ENCODE peak calls at places on chromosome 21, in ten cellular contexts. One of them, this sample, is unnamed.

GRCh38 chr21:36565616-36566015 is 85.7 kb upstream of the CLDN14 start:
- DNase-seq in WTC11: no peak
- DNase-seq in SJSA1: no peak
- DNase-seq in cardiac septum: no peak
- DNase-seq in EL: no peak
- DNase-seq in GM23338: no peak
- DNase-seq in GM18507: no peak
- DNase-seq in stomach: no peak
- DNase-seq in hypothalamus: no peak
- DNase-seq in Peyer's patch: no peak
- DNase-seq in this sample: no peak

GRCh38 chr21:33121715-33122475 is 52.0 kb downstream of the OLIG1 start:
- DNase-seq in WTC11: peak; percentile 50
- DNase-seq in SJSA1: no peak
- DNase-seq in cardiac septum: no peak
- DNase-seq in EL: peak; percentile 21
- DNase-seq in GM23338: peak; percentile 82
- DNase-seq in GM18507: no peak
- DNase-seq in stomach: no peak
- DNase-seq in hypothalamus: no peak
- DNase-seq in Peyer's patch: no peak
- DNase-seq in this sample: no peak

GRCh38 chr21:38914531-38915385 is 109.0 kb downstream of the ETS2 start:
- DNase-seq in WTC11: no peak
- DNase-seq in SJSA1: no peak
- DNase-seq in cardiac septum: no peak
- DNase-seq in EL: no peak
- DNase-seq in GM23338: peak; percentile 31
- DNase-seq in GM18507: no peak
- DNase-seq in stomach: no peak
- DNase-seq in hypothalamus: no peak
- DNase-seq in Peyer's patch: no peak
- DNase-seq in this sample: no peak

GRCh38 chr21:42019101-42019605 is 9.0 kb upstream of the ZBTB21 start:
- DNase-seq in WTC11: no peak
- DNase-seq in SJSA1: no peak
- DNase-seq in cardiac septum: no peak
- DNase-seq in EL: no peak
- DNase-seq in GM23338: no peak
- DNase-seq in GM18507: no peak
- DNase-seq in stomach: peak; percentile 60
- DNase-seq in hypothalamus: no peak
- DNase-seq in Peyer's patch: no peak
- DNase-seq in this sample: no peak

GRCh38 chr21:16908087-16908486 is 604.8 kb upstream of the CXADR start:
- DNase-seq in WTC11: no peak
- DNase-seq in SJSA1: no peak
- DNase-seq in cardiac septum: no peak
- DNase-seq in EL: no peak
- DNase-seq in GM23338: no peak
- DNase-seq in GM18507: no peak
- DNase-seq in stomach: no peak
- DNase-seq in hypothalamus: no peak
- DNase-seq in Peyer's patch: no peak
- DNase-seq in this sample: no peak

GRCh38 chr21:39088831-39089380 is 94.3 kb downstream of the PSMG1 start:
- DNase-seq in WTC11: no peak
- DNase-seq in SJSA1: peak; percentile 47
- DNase-seq in cardiac septum: no peak
- DNase-seq in EL: peak; percentile 73
- DNase-seq in GM23338: no peak
- DNase-seq in GM18507: no peak
- DNase-seq in stomach: no peak
- DNase-seq in hypothalamus: no peak
- DNase-seq in Peyer's patch: no peak
- DNase-seq in this sample: no peak

GRCh38 chr21:36867506-36867905 is 99.0 kb downstream of the HLCS start:
- DNase-seq in WTC11: no peak
- DNase-seq in SJSA1: no peak
- DNase-seq in cardiac septum: no peak
- DNase-seq in EL: no peak
- DNase-seq in GM23338: no peak
- DNase-seq in GM18507: no peak
- DNase-seq in stomach: no peak
- DNase-seq in hypothalamus: no peak
- DNase-seq in Peyer's patch: no peak
- DNase-seq in this sample: no peak

GRCh38 chr21:36512971-36513370 is 33.0 kb upstream of the CLDN14 start:
- DNase-seq in WTC11: no peak
- DNase-seq in SJSA1: no peak
- DNase-seq in cardiac septum: no peak
- DNase-seq in EL: no peak
- DNase-seq in GM23338: no peak
- DNase-seq in GM18507: no peak
- DNase-seq in stomach: no peak
- DNase-seq in hypothalamus: no peak
- DNase-seq in Peyer's patch: no peak
- DNase-seq in this sample: no peak

GRCh38 chr21:26409735-26410134 is 163.4 kb downstream of the CYYR1 start:
- DNase-seq in WTC11: no peak
- DNase-seq in SJSA1: no peak
- DNase-seq in cardiac septum: no peak
- DNase-seq in EL: no peak
- DNase-seq in GM23338: no peak
- DNase-seq in GM18507: no peak
- DNase-seq in stomach: no peak
- DNase-seq in hypothalamus: no peak
- DNase-seq in Peyer's patch: no peak
- DNase-seq in this sample: no peak

GRCh38 chr21:42309753-42310213 is 5.4 kb downstream of the TFF3 start:
- DNase-seq in WTC11: peak; percentile 85
- DNase-seq in SJSA1: peak; percentile 33
- DNase-seq in cardiac septum: peak; percentile 81
- DNase-seq in EL: peak; percentile 21
- DNase-seq in GM23338: peak; percentile 84
- DNase-seq in GM18507: peak; percentile 38
- DNase-seq in stomach: peak; percentile 75
- DNase-seq in hypothalamus: no peak
- DNase-seq in Peyer's patch: peak; percentile 42
- DNase-seq in this sample: no peak

GRCh38 chr21:37145635-37146111 is 72.6 kb downstream of the TTC3 start:
- DNase-seq in WTC11: no peak
- DNase-seq in SJSA1: no peak
- DNase-seq in cardiac septum: no peak
- DNase-seq in EL: peak; percentile 27
- DNase-seq in GM23338: no peak
- DNase-seq in GM18507: no peak
- DNase-seq in stomach: no peak
- DNase-seq in hypothalamus: no peak
- DNase-seq in Peyer's patch: no peak
- DNase-seq in this sample: no peak

GRCh38 chr21:31293986-31294385 is 50.1 kb downstream of the TIAM1 start:
- DNase-seq in WTC11: no peak
- DNase-seq in SJSA1: peak; percentile 78
- DNase-seq in cardiac septum: no peak
- DNase-seq in EL: peak; percentile 82
- DNase-seq in GM23338: no peak
- DNase-seq in GM18507: no peak
- DNase-seq in stomach: no peak
- DNase-seq in hypothalamus: no peak
- DNase-seq in Peyer's patch: no peak
- DNase-seq in this sample: no peak

GRCh38 chr21:46597031-46597430 is 7.9 kb downstream of the S100B start:
- DNase-seq in WTC11: no peak
- DNase-seq in SJSA1: no peak
- DNase-seq in cardiac septum: no peak
- DNase-seq in EL: no peak
- DNase-seq in GM23338: no peak
- DNase-seq in GM18507: no peak
- DNase-seq in stomach: no peak
- DNase-seq in hypothalamus: no peak
- DNase-seq in Peyer's patch: no peak
- DNase-seq in this sample: no peak

GRCh38 chr21:24369278-24369677 is 1238.0 kb downstream of the MRPL39 start:
- DNase-seq in WTC11: no peak
- DNase-seq in SJSA1: no peak
- DNase-seq in cardiac septum: no peak
- DNase-seq in EL: no peak
- DNase-seq in GM23338: no peak
- DNase-seq in GM18507: no peak
- DNase-seq in stomach: no peak
- DNase-seq in hypothalamus: no peak
- DNase-seq in Peyer's patch: no peak
- DNase-seq in this sample: no peak

GRCh38 chr21:38798481-38798882 is 7.2 kb upstream of the ETS2 start:
- DNase-seq in WTC11: peak; percentile 17
- DNase-seq in SJSA1: peak; percentile 59
- DNase-seq in cardiac septum: no peak
- DNase-seq in EL: peak; percentile 70
- DNase-seq in GM23338: no peak
- DNase-seq in GM18507: no peak
- DNase-seq in stomach: peak; percentile 69
- DNase-seq in hypothalamus: no peak
- DNase-seq in Peyer's patch: no peak
- DNase-seq in this sample: no peak

GRCh38 chr21:34006603-34007168 is 66.7 kb upstream of the MRPS6 start:
- DNase-seq in WTC11: no peak
- DNase-seq in SJSA1: no peak
- DNase-seq in cardiac septum: no peak
- DNase-seq in EL: no peak
- DNase-seq in GM23338: no peak
- DNase-seq in GM18507: no peak
- DNase-seq in stomach: no peak
- DNase-seq in hypothalamus: no peak
- DNase-seq in Peyer's patch: no peak
- DNase-seq in this sample: no peak

GRCh38 chr21:17105972-17106371 is 406.9 kb upstream of the CXADR start:
- DNase-seq in WTC11: no peak
- DNase-seq in SJSA1: no peak
- DNase-seq in cardiac septum: no peak
- DNase-seq in EL: no peak
- DNase-seq in GM23338: no peak
- DNase-seq in GM18507: no peak
- DNase-seq in stomach: no peak
- DNase-seq in hypothalamus: no peak
- DNase-seq in Peyer's patch: no peak
- DNase-seq in this sample: no peak

GRCh38 chr21:46498335-46499050 is 39.8 kb downstream of the DIP2A start:
- DNase-seq in WTC11: no peak
- DNase-seq in SJSA1: no peak
- DNase-seq in cardiac septum: no peak
- DNase-seq in EL: peak; percentile 70
- DNase-seq in GM23338: no peak
- DNase-seq in GM18507: no peak
- DNase-seq in stomach: no peak
- DNase-seq in hypothalamus: no peak
- DNase-seq in Peyer's patch: no peak
- DNase-seq in this sample: no peak

GRCh38 chr21:41726058-41726558 is 40.7 kb downstream of the RIPK4 start:
- DNase-seq in WTC11: peak; percentile 49
- DNase-seq in SJSA1: no peak
- DNase-seq in cardiac septum: no peak
- DNase-seq in EL: no peak
- DNase-seq in GM23338: peak; percentile 59
- DNase-seq in GM18507: no peak
- DNase-seq in stomach: no peak
- DNase-seq in hypothalamus: no peak
- DNase-seq in Peyer's patch: no peak
- DNase-seq in this sample: no peak

GRCh38 chr21:37669249-37669648 is 247.0 kb downstream of the KCNJ6 start:
- DNase-seq in WTC11: no peak
- DNase-seq in SJSA1: no peak
- DNase-seq in cardiac septum: no peak
- DNase-seq in EL: no peak
- DNase-seq in GM23338: no peak
- DNase-seq in GM18507: no peak
- DNase-seq in stomach: no peak
- DNase-seq in hypothalamus: no peak
- DNase-seq in Peyer's patch: no peak
- DNase-seq in this sample: no peak

GRCh38 chr21:32351428-32351827 is 41.4 kb downstream of the URB1 start:
- DNase-seq in WTC11: no peak
- DNase-seq in SJSA1: no peak
- DNase-seq in cardiac septum: peak; percentile 43
- DNase-seq in EL: no peak
- DNase-seq in GM23338: no peak
- DNase-seq in GM18507: no peak
- DNase-seq in stomach: no peak
- DNase-seq in hypothalamus: no peak
- DNase-seq in Peyer's patch: no peak
- DNase-seq in this sample: no peak

GRCh38 chr21:41482321-41482720 is 25.6 kb downstream of the TMPRSS2 start:
- DNase-seq in WTC11: no peak
- DNase-seq in SJSA1: peak; percentile 30
- DNase-seq in cardiac septum: no peak
- DNase-seq in EL: peak; percentile 18
- DNase-seq in GM23338: no peak
- DNase-seq in GM18507: no peak
- DNase-seq in stomach: no peak
- DNase-seq in hypothalamus: no peak
- DNase-seq in Peyer's patch: no peak
- DNase-seq in this sample: no peak

GRCh38 chr21:14215971-14216621 is at the start of gene RBM11:
- DNase-seq in WTC11: peak; percentile 86
- DNase-seq in SJSA1: peak; percentile 16
- DNase-seq in cardiac septum: peak; percentile 81
- DNase-seq in EL: peak; percentile 42
- DNase-seq in GM23338: peak; percentile 95
- DNase-seq in GM18507: peak; percentile 42
- DNase-seq in stomach: peak; percentile 81
- DNase-seq in hypothalamus: no peak
- DNase-seq in Peyer's patch: peak; percentile 82
- DNase-seq in this sample: no peak

GRCh38 chr21:44930543-44930981 is 9.3 kb upstream of the SLX9 start:
- DNase-seq in WTC11: no peak
- DNase-seq in SJSA1: no peak
- DNase-seq in cardiac septum: no peak
- DNase-seq in EL: no peak
- DNase-seq in GM23338: no peak
- DNase-seq in GM18507: no peak
- DNase-seq in stomach: no peak
- DNase-seq in hypothalamus: no peak
- DNase-seq in Peyer's patch: peak; percentile 77
- DNase-seq in this sample: no peak

GRCh38 chr21:42570362-42570761 is 56.7 kb downstream of the SLC37A1 start:
- DNase-seq in WTC11: no peak
- DNase-seq in SJSA1: no peak
- DNase-seq in cardiac septum: peak; percentile 20
- DNase-seq in EL: no peak
- DNase-seq in GM23338: no peak
- DNase-seq in GM18507: no peak
- DNase-seq in stomach: peak; percentile 14
- DNase-seq in hypothalamus: no peak
- DNase-seq in Peyer's patch: no peak
- DNase-seq in this sample: no peak

GRCh38 chr21:38351961-38352521 is 95.2 kb downstream of the KCNJ15 start:
- DNase-seq in WTC11: no peak
- DNase-seq in SJSA1: peak; percentile 70
- DNase-seq in cardiac septum: no peak
- DNase-seq in EL: peak; percentile 82
- DNase-seq in GM23338: peak; percentile 45
- DNase-seq in GM18507: no peak
- DNase-seq in stomach: no peak
- DNase-seq in hypothalamus: no peak
- DNase-seq in Peyer's patch: no peak
- DNase-seq in this sample: no peak

GRCh38 chr21:45555557-45556301 is 13.5 kb upstream of the SLC19A1 start:
- DNase-seq in WTC11: peak; percentile 85
- DNase-seq in SJSA1: peak; percentile 91
- DNase-seq in cardiac septum: peak; percentile 92
- DNase-seq in EL: peak; percentile 75
- DNase-seq in GM23338: peak; percentile 89
- DNase-seq in GM18507: peak; percentile 56
- DNase-seq in stomach: peak; percentile 89
- DNase-seq in hypothalamus: no peak
- DNase-seq in Peyer's patch: peak; percentile 65
- DNase-seq in this sample: no peak

GRCh38 chr21:17889171-17889570 is 70.0 kb upstream of the C21orf91 start:
- DNase-seq in WTC11: no peak
- DNase-seq in SJSA1: no peak
- DNase-seq in cardiac septum: no peak
- DNase-seq in EL: no peak
- DNase-seq in GM23338: no peak
- DNase-seq in GM18507: no peak
- DNase-seq in stomach: no peak
- DNase-seq in hypothalamus: no peak
- DNase-seq in Peyer's patch: no peak
- DNase-seq in this sample: no peak

This sample was measured in pulmonary artery endothelial cell.